ENCODE peak calls at places on chromosomes 7 and 10, in six cellular contexts. One of them, this sample, is unnamed.

GRCh38 chr7:158613481-158613880 is 25.9 kb upstream of the PTPRN2 start:
- DNase-seq in AG10803: no peak
- DNase-seq in A549: no peak
- DNase-seq in CD8-positive, alpha-beta T cell: no peak
- DNase-seq in fibroblast of mammary gland: no peak
- DNase-seq in AG09309: no peak
- DNase-seq in this sample: no peak

GRCh38 chr10:97291357-97292096 is 910 bp downstream of the ARHGAP19 start:
- DNase-seq in AG10803: no peak
- DNase-seq in A549: no peak
- DNase-seq in CD8-positive, alpha-beta T cell: no peak
- DNase-seq in fibroblast of mammary gland: no peak
- DNase-seq in AG09309: no peak
- DNase-seq in this sample: no peak

GRCh38 chr7:30304177-30304884 is 19.9 kb downstream of the ZNRF2 start:
- DNase-seq in AG10803: no peak
- DNase-seq in A549: no peak
- DNase-seq in CD8-positive, alpha-beta T cell: no peak
- DNase-seq in fibroblast of mammary gland: no peak
- DNase-seq in AG09309: no peak
- DNase-seq in this sample: no peak

GRCh38 chr7:8325067-8325466 is 63.1 kb upstream of the ICA1 start:
- DNase-seq in AG10803: no peak
- DNase-seq in A549: no peak
- DNase-seq in CD8-positive, alpha-beta T cell: no peak
- DNase-seq in fibroblast of mammary gland: no peak
- DNase-seq in AG09309: no peak
- DNase-seq in this sample: no peak

GRCh38 chr7:125279956-125280355 is 350.3 kb upstream of the POT1 start:
- DNase-seq in AG10803: no peak
- DNase-seq in A549: no peak
- DNase-seq in CD8-positive, alpha-beta T cell: no peak
- DNase-seq in fibroblast of mammary gland: no peak
- DNase-seq in AG09309: no peak
- DNase-seq in this sample: no peak

GRCh38 chr10:52308251-52309031 is 5.6 kb upstream of the DKK1 start:
- DNase-seq in AG10803: peak; percentile 79
- DNase-seq in A549: peak; percentile 62
- DNase-seq in CD8-positive, alpha-beta T cell: no peak
- DNase-seq in fibroblast of mammary gland: peak; percentile 77
- DNase-seq in AG09309: no peak
- DNase-seq in this sample: peak; percentile 91

GRCh38 chr10:27192284-27192683 is 37.1 kb downstream of the MASTL start:
- DNase-seq in AG10803: peak; percentile 86
- DNase-seq in A549: peak; percentile 58
- DNase-seq in CD8-positive, alpha-beta T cell: no peak
- DNase-seq in fibroblast of mammary gland: peak; percentile 97
- DNase-seq in AG09309: peak; percentile 80
- DNase-seq in this sample: peak; percentile 83

GRCh38 chr7:51101111-51101757 is 215.4 kb downstream of the COBL start:
- DNase-seq in AG10803: no peak
- DNase-seq in A549: no peak
- DNase-seq in CD8-positive, alpha-beta T cell: no peak
- DNase-seq in fibroblast of mammary gland: no peak
- DNase-seq in AG09309: no peak
- DNase-seq in this sample: no peak

GRCh38 chr10:43595739-43596298 is 10.4 kb upstream of the ZNF485 start:
- DNase-seq in AG10803: no peak
- DNase-seq in A549: no peak
- DNase-seq in CD8-positive, alpha-beta T cell: peak; percentile 23
- DNase-seq in fibroblast of mammary gland: no peak
- DNase-seq in AG09309: no peak
- DNase-seq in this sample: peak; percentile 8

GRCh38 chr7:149284343-149284742 is 22.3 kb downstream of the ZNF783 start:
- DNase-seq in AG10803: no peak
- DNase-seq in A549: no peak
- DNase-seq in CD8-positive, alpha-beta T cell: peak; percentile 63
- DNase-seq in fibroblast of mammary gland: no peak
- DNase-seq in AG09309: no peak
- DNase-seq in this sample: no peak

GRCh38 chr10:106981461-106981850 is 183.1 kb downstream of the SORCS1 start:
- DNase-seq in AG10803: no peak
- DNase-seq in A549: no peak
- DNase-seq in CD8-positive, alpha-beta T cell: no peak
- DNase-seq in fibroblast of mammary gland: no peak
- DNase-seq in AG09309: no peak
- DNase-seq in this sample: no peak

GRCh38 chr7:43572516-43573049 is 10.3 kb upstream of the STK17A start:
- DNase-seq in AG10803: peak; percentile 100
- DNase-seq in A549: peak; percentile 49
- DNase-seq in CD8-positive, alpha-beta T cell: peak; percentile 22
- DNase-seq in fibroblast of mammary gland: peak; percentile 100
- DNase-seq in AG09309: peak; percentile 100
- DNase-seq in this sample: peak; percentile 100

GRCh38 chr10:80660736-80661135 is 123.0 kb downstream of the SH2D4B start:
- DNase-seq in AG10803: no peak
- DNase-seq in A549: no peak
- DNase-seq in CD8-positive, alpha-beta T cell: no peak
- DNase-seq in fibroblast of mammary gland: no peak
- DNase-seq in AG09309: no peak
- DNase-seq in this sample: no peak

GRCh38 chr7:78130443-78131200 is 332.0 kb downstream of the PHTF2 start:
- DNase-seq in AG10803: peak; percentile 27
- DNase-seq in A549: no peak
- DNase-seq in CD8-positive, alpha-beta T cell: no peak
- DNase-seq in fibroblast of mammary gland: no peak
- DNase-seq in AG09309: no peak
- DNase-seq in this sample: no peak

GRCh38 chr7:17640730-17641377 is 299.4 kb downstream of the SNX13 start:
- DNase-seq in AG10803: peak; percentile 46
- DNase-seq in A549: peak; percentile 18
- DNase-seq in CD8-positive, alpha-beta T cell: no peak
- DNase-seq in fibroblast of mammary gland: peak; percentile 58
- DNase-seq in AG09309: no peak
- DNase-seq in this sample: peak; percentile 72

GRCh38 chr10:96229568-96230030 is 41.8 kb downstream of the BLNK start:
- DNase-seq in AG10803: peak; percentile 55
- DNase-seq in A549: peak; percentile 40
- DNase-seq in CD8-positive, alpha-beta T cell: peak; percentile 67
- DNase-seq in fibroblast of mammary gland: peak; percentile 64
- DNase-seq in AG09309: peak; percentile 13
- DNase-seq in this sample: peak; percentile 84

GRCh38 chr7:144960763-144961162 is 124.9 kb upstream of the TPK1 start:
- DNase-seq in AG10803: no peak
- DNase-seq in A549: no peak
- DNase-seq in CD8-positive, alpha-beta T cell: no peak
- DNase-seq in fibroblast of mammary gland: no peak
- DNase-seq in AG09309: no peak
- DNase-seq in this sample: no peak
- TF ChIP-seq CTCF in AG10803: no peak
- TF ChIP-seq CTCF in A549: no peak
- TF ChIP-seq CTCF in CD8-positive, alpha-beta T cell: no peak
- TF ChIP-seq CTCF in fibroblast of mammary gland: no peak
- TF ChIP-seq CTCF in AG09309: no peak
- TF ChIP-seq CTCF in this sample: no peak

DNA sequence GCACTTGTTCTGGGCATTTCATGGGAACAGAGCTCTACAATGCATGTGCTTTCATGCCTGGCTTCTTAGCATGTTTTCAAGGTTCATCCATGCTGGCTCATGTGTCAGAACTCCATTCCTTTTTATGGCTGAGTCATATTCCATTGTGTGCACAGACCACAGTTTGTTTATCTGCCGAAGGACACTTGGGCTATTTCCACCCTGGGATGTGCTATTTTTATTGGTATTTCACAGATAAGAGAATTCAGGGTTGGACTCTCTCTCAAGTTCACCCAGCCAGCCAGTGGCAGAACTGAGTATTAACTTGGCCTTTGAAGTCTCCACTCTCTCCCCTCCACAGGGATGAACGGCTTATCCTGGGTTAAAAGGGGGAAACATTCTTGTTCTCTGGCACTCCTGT is 190.7 kb upstream of the GPR26 start:
- DNase-seq in AG10803: no peak
- DNase-seq in A549: no peak
- DNase-seq in CD8-positive, alpha-beta T cell: no peak
- DNase-seq in fibroblast of mammary gland: no peak
- DNase-seq in AG09309: no peak
- DNase-seq in this sample: no peak
- TF ChIP-seq CTCF in AG10803: no peak
- TF ChIP-seq CTCF in A549: no peak
- TF ChIP-seq CTCF in CD8-positive, alpha-beta T cell: no peak
- TF ChIP-seq CTCF in fibroblast of mammary gland: no peak
- TF ChIP-seq CTCF in AG09309: no peak
- TF ChIP-seq CTCF in this sample: no peak

GRCh38 chr10:71339796-71340589 is 20.9 kb downstream of the SLC29A3 start:
- DNase-seq in AG10803: no peak
- DNase-seq in A549: peak; percentile 60
- DNase-seq in CD8-positive, alpha-beta T cell: no peak
- DNase-seq in fibroblast of mammary gland: no peak
- DNase-seq in AG09309: no peak
- DNase-seq in this sample: peak; percentile 12
- TF ChIP-seq CTCF in AG10803: no peak
- TF ChIP-seq CTCF in A549: no peak
- TF ChIP-seq CTCF in CD8-positive, alpha-beta T cell: no peak
- TF ChIP-seq CTCF in fibroblast of mammary gland: no peak
- TF ChIP-seq CTCF in AG09309: no peak
- TF ChIP-seq CTCF in this sample: no peak

GRCh38 chr10:29514306-29514705 is 120.5 kb downstream of the SVIL start:
- DNase-seq in AG10803: no peak
- DNase-seq in A549: no peak
- DNase-seq in CD8-positive, alpha-beta T cell: no peak
- DNase-seq in fibroblast of mammary gland: no peak
- DNase-seq in AG09309: no peak
- DNase-seq in this sample: no peak

GRCh38 chr10:29519670-29520069 is 115.1 kb downstream of the SVIL start:
- DNase-seq in AG10803: no peak
- DNase-seq in A549: no peak
- DNase-seq in CD8-positive, alpha-beta T cell: no peak
- DNase-seq in fibroblast of mammary gland: no peak
- DNase-seq in AG09309: no peak
- DNase-seq in this sample: no peak

GRCh38 chr10:29512460-29512974 is 122.3 kb downstream of the SVIL start:
- DNase-seq in AG10803: no peak
- DNase-seq in A549: no peak
- DNase-seq in CD8-positive, alpha-beta T cell: no peak
- DNase-seq in fibroblast of mammary gland: no peak
- DNase-seq in AG09309: no peak
- DNase-seq in this sample: no peak

GRCh38 chr10:29522038-29522855 is 112.5 kb downstream of the SVIL start:
- DNase-seq in AG10803: no peak
- DNase-seq in A549: no peak
- DNase-seq in CD8-positive, alpha-beta T cell: no peak
- DNase-seq in fibroblast of mammary gland: peak; percentile 28
- DNase-seq in AG09309: no peak
- DNase-seq in this sample: peak; percentile 75

DNA sequence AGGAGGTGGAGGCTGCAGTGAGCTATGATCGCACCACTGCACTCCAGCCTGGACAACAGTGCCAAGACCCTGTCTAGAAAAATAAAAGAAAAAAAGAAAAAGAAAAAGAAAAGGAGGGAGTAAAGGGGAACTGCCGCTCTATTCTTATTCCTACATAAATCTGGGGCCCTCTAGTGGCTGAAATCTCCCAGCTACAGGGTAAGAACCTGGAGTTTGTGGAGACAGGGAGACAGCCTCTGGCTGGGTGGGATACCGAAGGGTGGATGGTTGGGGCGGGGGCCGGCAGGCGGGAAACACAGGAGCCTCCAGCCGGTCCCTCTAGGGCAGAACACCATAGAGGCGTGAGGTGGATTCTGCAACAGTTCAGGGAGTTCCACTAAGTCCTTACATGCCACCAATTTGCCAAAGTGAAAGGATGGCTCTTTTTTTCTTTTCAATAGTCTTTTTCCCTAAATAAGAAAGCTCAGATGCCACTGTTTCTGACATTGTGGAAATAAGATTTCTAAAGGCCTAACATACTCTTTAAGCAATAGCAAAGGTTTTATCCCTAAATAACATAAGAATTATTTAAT is 117.3 kb downstream of the SVIL start:
- DNase-seq in AG10803: peak; percentile 32
- DNase-seq in A549: peak; percentile 61
- DNase-seq in CD8-positive, alpha-beta T cell: no peak
- DNase-seq in fibroblast of mammary gland: peak; percentile 41
- DNase-seq in AG09309: no peak
- DNase-seq in this sample: peak; percentile 68
- TF ChIP-seq CTCF in AG10803: peak; percentile 68
- TF ChIP-seq CTCF in A549: peak; percentile 54
- TF ChIP-seq CTCF in CD8-positive, alpha-beta T cell: no peak
- TF ChIP-seq CTCF in fibroblast of mammary gland: peak; percentile 65
- TF ChIP-seq CTCF in AG09309: peak; percentile 74
- TF ChIP-seq CTCF in this sample: peak; percentile 77

GRCh38 chr10:58267713-58268453 is at the start of gene IPMK:
- DNase-seq in AG10803: peak; percentile 92
- DNase-seq in A549: peak; percentile 66
- DNase-seq in CD8-positive, alpha-beta T cell: peak; percentile 95
- DNase-seq in fibroblast of mammary gland: peak; percentile 74
- DNase-seq in AG09309: peak; percentile 49
- DNase-seq in this sample: peak; percentile 90
- TF ChIP-seq CTCF in AG10803: no peak
- TF ChIP-seq CTCF in A549: no peak
- TF ChIP-seq CTCF in CD8-positive, alpha-beta T cell: no peak
- TF ChIP-seq CTCF in fibroblast of mammary gland: no peak
- TF ChIP-seq CTCF in AG09309: no peak
- TF ChIP-seq CTCF in this sample: no peak

This sample was measured in choroid plexus epithelial cell.